ENCODE peak calls at places on chromosomes 2 and 18, in five cellular contexts. One of them, this sample, is unnamed.

GRCh38 chr18:77108001-77108692 is 24.4 kb downstream of the MBP start:
- DNase-seq in A549: no peak
- DNase-seq in HepG2: no peak
- DNase-seq in H1: no peak
- DNase-seq in K562: no peak
- DNase-seq in this sample: no peak

GRCh38 chr2:31440764-31441163 is 26.2 kb upstream of the XDH start:
- DNase-seq in HepG2: no peak
- DNase-seq in A549: peak; percentile 13
- DNase-seq in H1: no peak
- DNase-seq in K562: no peak
- DNase-seq in this sample: no peak

GRCh38 chr2:157789933-157790511 is 86.1 kb downstream of the ACVR1 start:
- DNase-seq in H1: no peak
- DNase-seq in K562: peak; percentile 18
- DNase-seq in HepG2: no peak
- DNase-seq in A549: no peak
- DNase-seq in this sample: no peak

GRCh38 chr2:215548714-215549113 is 112.8 kb upstream of the FN1 start:
- DNase-seq in A549: no peak
- DNase-seq in H1: no peak
- DNase-seq in K562: no peak
- DNase-seq in HepG2: no peak
- DNase-seq in this sample: no peak

GRCh38 chr18:57353940-57354461 is 1.6 kb downstream of the ST8SIA3 start:
- DNase-seq in HepG2: peak; percentile 2
- DNase-seq in K562: peak; percentile 26
- DNase-seq in A549: peak; percentile 4
- DNase-seq in H1: peak; percentile 67
- DNase-seq in this sample: peak; percentile 85

GRCh38 chr2:159497256-159497655 is 119.1 kb downstream of the BAZ2B start:
- DNase-seq in H1: no peak
- DNase-seq in K562: peak; percentile 87
- DNase-seq in A549: peak; percentile 82
- DNase-seq in HepG2: peak; percentile 41
- DNase-seq in this sample: no peak

GRCh38 chr18:45557779-45558178 is 57.5 kb upstream of the SLC14A2 start:
- DNase-seq in A549: no peak
- DNase-seq in H1: no peak
- DNase-seq in K562: no peak
- DNase-seq in HepG2: no peak
- DNase-seq in this sample: no peak

GRCh38 chr2:226868331-226868730 is 32.5 kb downstream of the RHBDD1 start:
- DNase-seq in HepG2: no peak
- DNase-seq in H1: no peak
- DNase-seq in K562: no peak
- DNase-seq in A549: no peak
- DNase-seq in this sample: no peak

GRCh38 chr2:14642499-14642898 is 10.0 kb downstream of the LRATD1 start:
- DNase-seq in H1: no peak
- DNase-seq in K562: peak; percentile 8
- DNase-seq in A549: no peak
- DNase-seq in HepG2: no peak
- DNase-seq in this sample: peak; percentile 10

GRCh38 chr2:59655809-59656208 is 897.6 kb downstream of the BCL11A start:
- DNase-seq in K562: no peak
- DNase-seq in A549: no peak
- DNase-seq in HepG2: no peak
- DNase-seq in H1: no peak
- DNase-seq in this sample: no peak

GRCh38 chr2:52510432-52510831 is 1257.2 kb upstream of the CHAC2 start:
- DNase-seq in H1: no peak
- DNase-seq in HepG2: no peak
- DNase-seq in A549: peak; percentile 19
- DNase-seq in K562: no peak
- DNase-seq in this sample: no peak

GRCh38 chr2:112006076-112006410 is 49.0 kb upstream of the TMEM87B start:
- DNase-seq in K562: no peak
- DNase-seq in A549: no peak
- DNase-seq in H1: no peak
- DNase-seq in HepG2: no peak
- DNase-seq in this sample: no peak

GRCh38 chr2:30230479-30230854 is 867 bp upstream of the LBH start:
- DNase-seq in HepG2: no peak
- DNase-seq in K562: peak; percentile 47
- DNase-seq in H1: no peak
- DNase-seq in A549: no peak
- DNase-seq in this sample: peak; percentile 39

GRCh38 chr2:190607014-190607597 is 41.8 kb upstream of the NAB1 start:
- DNase-seq in H1: no peak
- DNase-seq in K562: peak; percentile 70
- DNase-seq in A549: peak; percentile 61
- DNase-seq in HepG2: no peak
- DNase-seq in this sample: no peak

GRCh38 chr2:188629890-188630483 is 338.3 kb downstream of the GULP1 start:
- DNase-seq in HepG2: no peak
- DNase-seq in A549: no peak
- DNase-seq in H1: no peak
- DNase-seq in K562: no peak
- DNase-seq in this sample: no peak

GRCh38 chr2:30225131-30225762 is 6.1 kb upstream of the LBH start:
- DNase-seq in K562: no peak
- DNase-seq in H1: no peak
- DNase-seq in HepG2: no peak
- DNase-seq in A549: no peak
- DNase-seq in this sample: no peak

GRCh38 chr2:190838492-190838910 is 42.1 kb upstream of the GLS start:
- DNase-seq in HepG2: no peak
- DNase-seq in A549: peak; percentile 57
- DNase-seq in K562: no peak
- DNase-seq in H1: no peak
- DNase-seq in this sample: no peak

GRCh38 chr2:169849710-169850109 is 22.5 kb downstream of the UBR3 start:
- DNase-seq in K562: no peak
- DNase-seq in H1: no peak
- DNase-seq in A549: no peak
- DNase-seq in HepG2: no peak
- DNase-seq in this sample: no peak

GRCh38 chr2:233813236-233814062 is 35.3 kb downstream of the MROH2A start:
- DNase-seq in A549: no peak
- DNase-seq in H1: no peak
- DNase-seq in HepG2: no peak
- DNase-seq in K562: no peak
- DNase-seq in this sample: no peak

GRCh38 chr2:234879671-234880455 is 72.0 kb upstream of the SH3BP4 start:
- DNase-seq in HepG2: peak; percentile 54
- DNase-seq in H1: no peak
- DNase-seq in A549: peak; percentile 53
- DNase-seq in K562: no peak
- DNase-seq in this sample: no peak

GRCh38 chr2:12881952-12882351 is 165.2 kb downstream of the TRIB2 start:
- DNase-seq in K562: peak; percentile 14
- DNase-seq in HepG2: no peak
- DNase-seq in H1: no peak
- DNase-seq in A549: no peak
- DNase-seq in this sample: no peak
- TF ChIP-seq JUN in K562: no peak
- TF ChIP-seq JUN in HepG2: no peak
- TF ChIP-seq JUN in H1: no peak
- TF ChIP-seq JUN in A549: no peak
- TF ChIP-seq JUN in this sample: no peak

GRCh38 chr18:74273394-74273793 is 18.4 kb downstream of the CYB5A start:
- DNase-seq in H1: no peak
- DNase-seq in K562: no peak
- DNase-seq in HepG2: no peak
- DNase-seq in A549: no peak
- DNase-seq in this sample: no peak
- TF ChIP-seq JUN in H1: no peak
- TF ChIP-seq JUN in K562: no peak
- TF ChIP-seq JUN in HepG2: no peak
- TF ChIP-seq JUN in A549: no peak
- TF ChIP-seq JUN in this sample: no peak

GRCh38 chr2:20051518-20052228 is at the start of gene LAPTM4A:
- DNase-seq in H1: peak; percentile 99
- DNase-seq in A549: peak; percentile 100
- DNase-seq in K562: peak; percentile 99
- DNase-seq in HepG2: peak; percentile 100
- DNase-seq in this sample: peak; percentile 98

GRCh38 chr2:20049631-20050030 is 1.8 kb downstream of the LAPTM4A start:
- DNase-seq in H1: no peak
- DNase-seq in A549: no peak
- DNase-seq in HepG2: no peak
- DNase-seq in K562: no peak
- DNase-seq in this sample: no peak

GRCh38 chr2:20048488-20049443 is 2.7 kb downstream of the LAPTM4A start:
- DNase-seq in HepG2: no peak
- DNase-seq in A549: no peak
- DNase-seq in H1: no peak
- DNase-seq in K562: no peak
- DNase-seq in this sample: no peak

GRCh38 chr2:20050712-20051517 is 513 bp downstream of the LAPTM4A start:
- DNase-seq in A549: peak; percentile 65
- DNase-seq in K562: peak; percentile 80
- DNase-seq in H1: peak; percentile 41
- DNase-seq in HepG2: peak; percentile 81
- DNase-seq in this sample: peak; percentile 64

GRCh38 chr2:20050104-20050711 is 1.2 kb downstream of the LAPTM4A start:
- DNase-seq in K562: peak; percentile 80
- DNase-seq in HepG2: peak; percentile 18
- DNase-seq in H1: no peak
- DNase-seq in A549: no peak
- DNase-seq in this sample: no peak
- TF ChIP-seq JUN in K562: no peak
- TF ChIP-seq JUN in HepG2: no peak
- TF ChIP-seq JUN in H1: no peak
- TF ChIP-seq JUN in A549: no peak
- TF ChIP-seq JUN in this sample: no peak

GRCh38 chr2:109442715-109443319 is 170.9 kb downstream of the SEPTIN10 start:
- DNase-seq in K562: no peak
- DNase-seq in A549: no peak
- DNase-seq in H1: no peak
- DNase-seq in HepG2: no peak
- DNase-seq in this sample: no peak

GRCh38 chr2:109439315-109439714 is 174.5 kb downstream of the SEPTIN10 start:
- DNase-seq in A549: no peak
- DNase-seq in K562: no peak
- DNase-seq in H1: no peak
- DNase-seq in HepG2: no peak
- DNase-seq in this sample: no peak

GRCh38 chr2:109439897-109440506 is 173.8 kb downstream of the SEPTIN10 start:
- DNase-seq in K562: no peak
- DNase-seq in A549: no peak
- DNase-seq in H1: no peak
- DNase-seq in HepG2: no peak
- DNase-seq in this sample: no peak

GRCh38 chr2:109438773-109439191 is 175.0 kb downstream of the SEPTIN10 start:
- DNase-seq in H1: no peak
- DNase-seq in A549: peak; percentile 12
- DNase-seq in K562: no peak
- DNase-seq in HepG2: no peak
- DNase-seq in this sample: no peak

DNA sequence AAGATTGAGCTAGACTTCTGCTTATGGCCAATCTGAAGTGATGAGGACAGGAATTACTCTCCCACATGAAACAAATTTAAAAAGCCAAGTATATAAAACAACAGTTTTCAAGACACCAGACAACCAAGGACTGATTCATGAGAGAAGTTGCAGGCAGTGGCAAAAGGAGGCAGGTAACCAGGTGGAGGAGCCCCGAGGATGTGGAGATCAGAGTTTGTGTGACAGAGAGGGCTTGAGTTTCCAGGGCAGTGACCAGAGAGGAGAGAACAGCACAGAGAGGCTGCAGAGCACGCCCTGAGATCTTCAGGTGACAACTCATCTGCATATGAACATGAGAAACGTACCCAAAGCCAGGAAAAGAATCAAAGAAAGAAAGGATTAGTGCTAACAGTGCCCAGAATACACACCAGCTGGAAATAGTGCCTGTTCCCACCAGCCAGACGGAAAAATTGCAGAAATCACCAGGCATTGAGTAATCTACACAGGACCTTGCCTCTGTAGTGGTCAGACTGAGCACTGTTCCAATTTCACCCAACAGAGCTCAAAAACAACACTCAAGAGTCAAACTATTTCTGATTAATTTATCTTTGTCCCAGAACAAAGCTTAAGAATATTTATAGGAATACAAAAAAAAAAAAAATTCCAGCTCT is 173.1 kb downstream of the SEPTIN10 start:
- DNase-seq in H1: no peak
- DNase-seq in HepG2: no peak
- DNase-seq in K562: no peak
- DNase-seq in A549: no peak
- DNase-seq in this sample: no peak
- TF ChIP-seq JUN in H1: no peak
- TF ChIP-seq JUN in HepG2: no peak
- TF ChIP-seq JUN in K562: no peak
- TF ChIP-seq JUN in A549: no peak
- TF ChIP-seq JUN in this sample: no peak

GRCh38 chr2:75324141-75324540 is 124.8 kb upstream of the TACR1 start:
- DNase-seq in HepG2: no peak
- DNase-seq in A549: peak; percentile 11
- DNase-seq in H1: no peak
- DNase-seq in K562: no peak
- DNase-seq in this sample: no peak
- TF ChIP-seq JUN in HepG2: no peak
- TF ChIP-seq JUN in A549: no peak
- TF ChIP-seq JUN in H1: no peak
- TF ChIP-seq JUN in K562: no peak
- TF ChIP-seq JUN in this sample: no peak

GRCh38 chr18:21117385-21118135 is 5.9 kb upstream of the ROCK1 start:
- DNase-seq in HepG2: no peak
- DNase-seq in H1: no peak
- DNase-seq in K562: peak; percentile 7
- DNase-seq in A549: no peak
- DNase-seq in this sample: no peak
- TF ChIP-seq JUN in HepG2: no peak
- TF ChIP-seq JUN in H1: no peak
- TF ChIP-seq JUN in K562: no peak
- TF ChIP-seq JUN in A549: no peak
- TF ChIP-seq JUN in this sample: no peak